ENCODE peak calls at places on chromosomes 3 and 15, in four cellular contexts. One of them, this sample, is unnamed.

GRCh38 chr15:41957021-41957897 is 15.1 kb downstream of the EHD4 start:
- ATAC-seq in HCT116: no peak
- ATAC-seq in upper lobe of left lung: no peak
- ATAC-seq in Panc1: peak
- ATAC-seq in this sample: no peak

GRCh38 chr3:73409405-73409804 is 215.3 kb downstream of the PDZRN3 start:
- ATAC-seq in HCT116: no peak
- ATAC-seq in upper lobe of left lung: peak
- ATAC-seq in Panc1: no peak
- ATAC-seq in this sample: no peak

GRCh38 chr3:20324664-20325478 is 138.9 kb upstream of the SGO1 start:
- ATAC-seq in HCT116: no peak
- ATAC-seq in upper lobe of left lung: peak
- ATAC-seq in Panc1: no peak
- ATAC-seq in this sample: no peak

GRCh38 chr3:34889641-34890040 is 749.7 kb upstream of the ARPP21 start:
- ATAC-seq in HCT116: no peak
- ATAC-seq in upper lobe of left lung: no peak
- ATAC-seq in Panc1: no peak
- ATAC-seq in this sample: no peak

GRCh38 chr3:37590328-37591079 is 271.2 kb upstream of the CTDSPL start:
- ATAC-seq in HCT116: peak
- ATAC-seq in upper lobe of left lung: peak
- ATAC-seq in Panc1: no peak
- ATAC-seq in this sample: peak

GRCh38 chr3:172102883-172103310 is 63.5 kb downstream of the FNDC3B start:
- ATAC-seq in HCT116: no peak
- ATAC-seq in upper lobe of left lung: no peak
- ATAC-seq in Panc1: no peak
- ATAC-seq in this sample: no peak

GRCh38 chr3:21752749-21753347 is 1.8 kb upstream of the ZNF385D start:
- ATAC-seq in HCT116: no peak
- ATAC-seq in upper lobe of left lung: peak
- ATAC-seq in Panc1: no peak
- ATAC-seq in this sample: peak

GRCh38 chr3:145915787-145916186 is 245.2 kb downstream of the PLOD2 start:
- ATAC-seq in HCT116: peak
- ATAC-seq in upper lobe of left lung: no peak
- ATAC-seq in Panc1: no peak
- ATAC-seq in this sample: no peak

GRCh38 chr3:47961815-47962606 is 54.2 kb downstream of the MAP4 start:
- ATAC-seq in HCT116: no peak
- ATAC-seq in upper lobe of left lung: no peak
- ATAC-seq in Panc1: no peak
- ATAC-seq in this sample: no peak

GRCh38 chr15:80599359-80599758 is 95.8 kb upstream of the ABHD17C start:
- ATAC-seq in HCT116: no peak
- ATAC-seq in upper lobe of left lung: no peak
- ATAC-seq in Panc1: no peak
- ATAC-seq in this sample: no peak
- TF ChIP-seq POLR2AphosphoS5 in HCT116: no peak
- TF ChIP-seq POLR2AphosphoS5 in upper lobe of left lung: no peak
- TF ChIP-seq POLR2AphosphoS5 in Panc1: no peak
- TF ChIP-seq POLR2AphosphoS5 in this sample: no peak

GRCh38 chr3:98548544-98548943 is 16.8 kb downstream of the GPR15 start:
- ATAC-seq in HCT116: no peak
- ATAC-seq in upper lobe of left lung: no peak
- ATAC-seq in Panc1: no peak
- ATAC-seq in this sample: no peak
- TF ChIP-seq POLR2AphosphoS5 in HCT116: no peak
- TF ChIP-seq POLR2AphosphoS5 in upper lobe of left lung: no peak
- TF ChIP-seq POLR2AphosphoS5 in Panc1: no peak
- TF ChIP-seq POLR2AphosphoS5 in this sample: no peak

DNA sequence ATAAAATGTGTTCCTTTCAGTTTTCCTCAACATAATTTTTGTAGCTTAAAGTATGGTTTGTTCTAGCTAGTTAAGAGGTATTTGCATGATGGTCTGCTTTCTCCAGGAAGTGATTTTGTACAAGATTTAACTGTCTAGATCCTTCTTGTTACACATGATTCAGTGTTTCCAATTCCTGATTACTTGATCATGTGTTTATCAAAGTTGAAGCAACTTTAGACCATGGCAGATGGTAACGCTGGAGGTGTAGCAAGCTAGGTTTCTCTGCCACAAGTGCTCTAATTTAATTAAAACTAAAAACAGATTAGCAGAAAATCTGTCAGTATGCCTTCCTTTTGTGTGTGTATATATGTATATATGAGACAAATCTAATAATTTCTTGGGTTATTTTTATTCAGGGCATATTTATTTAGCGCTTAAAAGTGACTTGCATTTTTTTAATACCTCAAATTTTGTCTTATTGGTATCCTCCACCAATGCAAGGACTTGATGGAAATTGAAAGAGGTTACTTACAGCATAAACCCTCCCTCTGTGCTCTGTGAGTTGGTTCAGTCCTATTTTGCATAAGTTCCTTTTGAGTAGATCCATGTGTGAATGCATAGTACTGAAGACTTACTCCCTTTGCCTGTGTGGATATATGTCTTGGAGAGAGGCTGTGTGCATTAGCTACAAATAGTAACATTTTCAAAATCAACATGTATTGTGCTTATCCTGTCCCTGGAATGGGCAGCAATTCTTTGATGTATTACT is 157.3 kb upstream of the CGNL1 start:
- ATAC-seq in HCT116: no peak
- ATAC-seq in upper lobe of left lung: peak
- ATAC-seq in Panc1: no peak
- ATAC-seq in this sample: no peak
- TF ChIP-seq POLR2AphosphoS5 in HCT116: no peak
- TF ChIP-seq POLR2AphosphoS5 in upper lobe of left lung: no peak
- TF ChIP-seq POLR2AphosphoS5 in Panc1: no peak
- TF ChIP-seq POLR2AphosphoS5 in this sample: no peak

DNA sequence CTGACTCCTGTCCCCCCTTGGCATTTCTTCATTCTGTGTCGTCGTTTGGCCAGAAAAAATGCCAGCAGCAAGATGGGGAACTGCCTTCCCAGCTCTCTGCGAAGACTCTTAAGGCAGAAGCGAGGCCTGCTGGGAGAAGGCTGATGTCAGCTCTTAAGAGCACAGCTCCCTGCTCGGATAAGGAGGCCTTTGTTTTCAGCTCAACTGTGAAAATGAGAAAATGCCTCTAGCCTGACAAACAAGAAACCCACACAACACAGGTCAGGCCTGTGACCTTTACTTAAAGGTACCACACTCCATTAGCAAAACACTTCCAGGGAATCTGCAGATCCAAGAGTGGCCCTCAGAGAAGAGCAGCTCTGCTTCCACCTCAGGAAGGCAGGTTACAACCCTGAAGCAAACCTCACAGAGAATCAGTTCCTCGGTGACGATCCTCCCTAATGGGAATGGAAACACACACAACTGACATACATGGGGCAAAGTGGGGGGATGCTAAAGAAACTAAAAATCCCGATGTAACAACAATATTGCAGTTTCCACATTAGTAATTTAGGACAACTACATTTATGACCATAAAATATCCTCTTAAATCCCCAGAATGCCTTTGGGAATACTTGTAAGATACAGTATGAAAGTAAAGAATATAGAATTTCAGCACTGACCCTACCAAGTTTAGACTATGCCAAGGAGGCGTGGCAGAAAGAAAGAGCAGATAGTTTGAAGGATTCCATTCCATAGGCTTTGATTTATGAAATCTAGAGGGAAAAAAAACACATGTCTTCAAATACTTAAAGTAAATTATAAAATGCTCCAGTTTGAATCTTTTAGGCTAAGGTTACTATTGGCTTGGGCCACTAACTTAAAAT is 52.1 kb downstream of the VGLL4 start:
- ATAC-seq in HCT116: peak
- ATAC-seq in upper lobe of left lung: peak
- ATAC-seq in Panc1: peak
- ATAC-seq in this sample: peak
- TF ChIP-seq POLR2AphosphoS5 in HCT116: no peak
- TF ChIP-seq POLR2AphosphoS5 in upper lobe of left lung: no peak
- TF ChIP-seq POLR2AphosphoS5 in Panc1: peak
- TF ChIP-seq POLR2AphosphoS5 in this sample: no peak

GRCh38 chr3:16908878-16909277 is 24.1 kb downstream of the PLCL2 start:
- ATAC-seq in HCT116: no peak
- ATAC-seq in upper lobe of left lung: no peak
- ATAC-seq in Panc1: no peak
- ATAC-seq in this sample: no peak

GRCh38 chr3:16913264-16913580 is 28.5 kb downstream of the PLCL2 start:
- ATAC-seq in HCT116: no peak
- ATAC-seq in upper lobe of left lung: no peak
- ATAC-seq in Panc1: no peak
- ATAC-seq in this sample: no peak

GRCh38 chr3:16909802-16910201 is 25.0 kb downstream of the PLCL2 start:
- ATAC-seq in HCT116: no peak
- ATAC-seq in upper lobe of left lung: no peak
- ATAC-seq in Panc1: no peak
- ATAC-seq in this sample: no peak

GRCh38 chr3:16910207-16910606 is 25.5 kb downstream of the PLCL2 start:
- ATAC-seq in HCT116: no peak
- ATAC-seq in upper lobe of left lung: no peak
- ATAC-seq in Panc1: no peak
- ATAC-seq in this sample: no peak

DNA sequence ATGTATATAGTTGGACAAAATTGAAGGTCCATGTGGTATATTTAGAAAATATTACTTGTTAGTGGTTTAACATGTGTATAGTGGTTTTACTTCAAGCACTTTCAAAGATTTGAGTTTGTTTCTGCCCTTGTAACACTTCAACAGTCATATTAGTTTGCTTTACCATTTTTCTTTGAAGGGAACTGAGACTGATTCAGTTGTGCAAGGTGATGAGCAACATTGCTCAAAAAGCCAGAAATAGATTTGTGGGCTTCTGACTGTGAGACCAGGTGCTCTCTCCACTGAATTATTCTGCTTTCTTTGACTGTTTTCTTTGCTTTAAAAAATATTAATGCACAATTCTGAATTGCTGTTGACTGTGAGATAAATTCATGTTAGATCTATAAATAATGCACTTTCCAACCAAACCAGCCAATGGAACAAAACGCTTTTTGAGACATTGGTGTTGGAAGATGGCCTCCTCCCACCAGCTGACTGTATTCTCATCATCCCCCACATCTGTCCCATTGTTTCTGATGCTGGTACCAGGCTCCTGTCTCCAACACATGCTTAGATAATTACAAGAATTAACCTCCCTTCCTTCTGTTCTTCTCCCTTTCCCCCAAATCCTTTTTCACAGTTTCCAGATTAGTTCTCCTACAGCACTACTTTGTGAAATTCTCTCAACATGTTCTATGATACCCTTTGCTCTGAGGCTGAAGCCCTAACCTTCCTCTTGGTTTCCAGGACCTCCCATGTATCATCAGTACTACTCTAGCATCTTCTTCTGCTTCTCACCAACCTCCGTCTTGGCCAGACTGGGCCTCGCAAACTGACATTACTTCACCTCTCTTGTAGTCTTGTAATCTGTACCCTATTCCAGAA is 27.9 kb downstream of the PLCL2 start:
- ATAC-seq in HCT116: no peak
- ATAC-seq in upper lobe of left lung: no peak
- ATAC-seq in Panc1: no peak
- ATAC-seq in this sample: no peak
- TF ChIP-seq POLR2AphosphoS5 in HCT116: no peak
- TF ChIP-seq POLR2AphosphoS5 in upper lobe of left lung: no peak
- TF ChIP-seq POLR2AphosphoS5 in Panc1: no peak
- TF ChIP-seq POLR2AphosphoS5 in this sample: no peak

DNA sequence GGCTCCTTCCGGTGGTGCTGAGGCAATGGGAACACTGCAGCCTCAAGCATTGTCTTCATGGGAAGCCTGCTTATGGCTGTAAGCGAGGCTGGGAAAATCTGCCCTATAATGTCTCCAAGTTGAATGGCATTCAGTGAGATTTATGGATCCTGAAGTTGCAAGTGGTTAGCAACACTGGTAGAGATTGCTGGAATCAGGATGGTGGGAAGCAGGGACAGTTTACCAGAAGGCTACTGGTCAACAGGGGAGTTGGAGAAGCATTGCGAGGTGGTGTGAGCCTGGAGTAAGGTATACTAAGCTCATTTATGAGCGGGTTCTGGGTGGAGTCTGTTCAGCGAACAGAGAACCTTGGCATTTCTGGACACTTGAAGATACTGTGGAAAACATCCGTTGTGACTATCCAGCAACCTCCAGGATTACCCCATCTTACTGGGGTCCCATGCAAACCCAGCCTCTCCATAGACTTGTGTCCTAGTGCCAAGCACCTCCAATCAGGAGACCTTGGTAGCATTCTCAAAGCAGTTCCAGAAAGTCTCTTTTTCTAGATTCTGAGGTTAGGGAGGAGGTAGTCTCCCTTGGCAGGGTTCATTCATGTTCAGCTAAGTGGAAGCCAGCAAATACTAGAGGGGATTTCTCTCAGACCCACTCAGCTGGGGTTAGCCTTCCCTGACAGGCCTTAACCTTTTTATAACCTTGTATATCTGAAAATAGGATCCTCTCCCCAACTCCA is 7.3 kb downstream of the RPSA start:
- ATAC-seq in HCT116: peak
- ATAC-seq in upper lobe of left lung: no peak
- ATAC-seq in Panc1: peak
- ATAC-seq in this sample: no peak
- TF ChIP-seq POLR2AphosphoS5 in HCT116: peak
- TF ChIP-seq POLR2AphosphoS5 in upper lobe of left lung: no peak
- TF ChIP-seq POLR2AphosphoS5 in Panc1: peak
- TF ChIP-seq POLR2AphosphoS5 in this sample: no peak

GRCh38 chr15:89785771-89786135 is 9.6 kb downstream of the MESP2 start:
- ATAC-seq in HCT116: no peak
- ATAC-seq in upper lobe of left lung: no peak
- ATAC-seq in Panc1: no peak
- ATAC-seq in this sample: no peak

GRCh38 chr15:89790661-89791060 is 14.5 kb downstream of the MESP2 start:
- ATAC-seq in HCT116: no peak
- ATAC-seq in upper lobe of left lung: no peak
- ATAC-seq in Panc1: peak
- ATAC-seq in this sample: no peak

GRCh38 chr15:89787946-89788345 is 11.8 kb downstream of the MESP2 start:
- ATAC-seq in HCT116: no peak
- ATAC-seq in upper lobe of left lung: no peak
- ATAC-seq in Panc1: no peak
- ATAC-seq in this sample: no peak

GRCh38 chr15:89792106-89792805 is 16.1 kb downstream of the MESP2 start:
- ATAC-seq in HCT116: no peak
- ATAC-seq in upper lobe of left lung: no peak
- ATAC-seq in Panc1: no peak
- ATAC-seq in this sample: no peak

DNA sequence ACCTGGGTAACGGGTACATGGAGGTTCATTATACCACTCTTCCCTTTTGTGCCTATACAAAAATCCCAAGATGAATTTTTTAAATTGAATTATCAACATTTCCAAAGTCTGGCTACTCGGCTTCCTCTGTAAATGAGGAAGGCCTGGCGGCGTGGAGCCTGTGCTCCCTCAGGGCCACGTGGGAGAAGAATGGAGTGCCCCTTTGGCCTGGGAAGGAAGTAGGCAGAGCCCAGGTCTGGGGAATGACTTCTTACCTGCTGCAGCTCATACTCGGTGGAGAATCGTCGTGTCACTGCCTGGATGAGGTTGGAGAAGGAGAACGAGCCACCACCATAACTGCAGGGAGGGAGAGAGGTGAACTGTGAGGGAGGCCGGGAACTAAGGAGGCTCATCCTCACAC is 14.1 kb downstream of the MESP2 start:
- ATAC-seq in HCT116: no peak
- ATAC-seq in upper lobe of left lung: no peak
- ATAC-seq in Panc1: peak
- ATAC-seq in this sample: no peak
- TF ChIP-seq POLR2AphosphoS5 in HCT116: no peak
- TF ChIP-seq POLR2AphosphoS5 in upper lobe of left lung: no peak
- TF ChIP-seq POLR2AphosphoS5 in Panc1: no peak
- TF ChIP-seq POLR2AphosphoS5 in this sample: no peak

GRCh38 chr3:62875103-62876002 is at the start of gene CADPS:
- ATAC-seq in HCT116: no peak
- ATAC-seq in upper lobe of left lung: no peak
- ATAC-seq in Panc1: peak
- ATAC-seq in this sample: no peak
- TF ChIP-seq POLR2AphosphoS5 in HCT116: no peak
- TF ChIP-seq POLR2AphosphoS5 in upper lobe of left lung: no peak
- TF ChIP-seq POLR2AphosphoS5 in Panc1: no peak
- TF ChIP-seq POLR2AphosphoS5 in this sample: no peak

This sample was measured in gastroesophageal sphincter.